ENCODE peak calls at places on chromosomes 16 and 17, in ten cellular contexts. One of them, this sample, is unnamed.

GRCh38 chr16:88926374-88926990 is 50.5 kb downstream of the CBFA2T3 start:
- DNase-seq in Peyer's patch: no peak
- DNase-seq in CD8-positive, alpha-beta T cell: no peak
- DNase-seq in WTC11: no peak
- DNase-seq in hepatocyte: no peak
- DNase-seq in IMR-90: no peak
- DNase-seq in colonic mucosa: no peak
- DNase-seq in BJ: no peak
- DNase-seq in pancreas: no peak
- DNase-seq in mucosa of descending colon: no peak
- DNase-seq in this sample: no peak

GRCh38 chr17:909642-910323 is 69.8 kb downstream of the NXN start:
- DNase-seq in Peyer's patch: peak
- DNase-seq in CD8-positive, alpha-beta T cell: no peak
- DNase-seq in WTC11: no peak
- DNase-seq in hepatocyte: no peak
- DNase-seq in IMR-90: no peak
- DNase-seq in colonic mucosa: no peak
- DNase-seq in BJ: no peak
- DNase-seq in pancreas: no peak
- DNase-seq in mucosa of descending colon: no peak
- DNase-seq in this sample: no peak

GRCh38 chr16:54792811-54793210 is 137.9 kb upstream of the IRX5 start:
- DNase-seq in Peyer's patch: no peak
- DNase-seq in CD8-positive, alpha-beta T cell: no peak
- DNase-seq in WTC11: no peak
- DNase-seq in hepatocyte: no peak
- DNase-seq in IMR-90: no peak
- DNase-seq in colonic mucosa: no peak
- DNase-seq in BJ: no peak
- DNase-seq in pancreas: no peak
- DNase-seq in mucosa of descending colon: no peak
- DNase-seq in this sample: no peak

GRCh38 chr17:81586096-81586495 is 33.9 kb upstream of the FAAP100 start:
- DNase-seq in Peyer's patch: no peak
- DNase-seq in CD8-positive, alpha-beta T cell: no peak
- DNase-seq in WTC11: no peak
- DNase-seq in hepatocyte: no peak
- DNase-seq in IMR-90: no peak
- DNase-seq in colonic mucosa: no peak
- DNase-seq in BJ: no peak
- DNase-seq in pancreas: no peak
- DNase-seq in mucosa of descending colon: no peak
- DNase-seq in this sample: no peak

GRCh38 chr17:81432873-81433451 is 37.7 kb downstream of the BAHCC1 start:
- DNase-seq in Peyer's patch: no peak
- DNase-seq in CD8-positive, alpha-beta T cell: no peak
- DNase-seq in WTC11: no peak
- DNase-seq in hepatocyte: no peak
- DNase-seq in IMR-90: no peak
- DNase-seq in colonic mucosa: peak
- DNase-seq in BJ: no peak
- DNase-seq in pancreas: peak
- DNase-seq in mucosa of descending colon: no peak
- DNase-seq in this sample: no peak

GRCh38 chr17:62666061-62666800 is 38.8 kb downstream of the MRC2 start:
- DNase-seq in Peyer's patch: no peak
- DNase-seq in CD8-positive, alpha-beta T cell: no peak
- DNase-seq in WTC11: no peak
- DNase-seq in hepatocyte: no peak
- DNase-seq in IMR-90: no peak
- DNase-seq in colonic mucosa: no peak
- DNase-seq in BJ: no peak
- DNase-seq in pancreas: no peak
- DNase-seq in mucosa of descending colon: no peak
- DNase-seq in this sample: no peak

GRCh38 chr17:57158795-57159194 is 73.7 kb downstream of the AKAP1 start:
- DNase-seq in Peyer's patch: no peak
- DNase-seq in CD8-positive, alpha-beta T cell: no peak
- DNase-seq in WTC11: no peak
- DNase-seq in hepatocyte: no peak
- DNase-seq in IMR-90: no peak
- DNase-seq in colonic mucosa: no peak
- DNase-seq in BJ: no peak
- DNase-seq in pancreas: no peak
- DNase-seq in mucosa of descending colon: no peak
- DNase-seq in this sample: no peak

GRCh38 chr16:82995286-82995926 is 368.6 kb downstream of the CDH13 start:
- DNase-seq in Peyer's patch: peak
- DNase-seq in CD8-positive, alpha-beta T cell: no peak
- DNase-seq in WTC11: no peak
- DNase-seq in hepatocyte: no peak
- DNase-seq in IMR-90: no peak
- DNase-seq in colonic mucosa: peak
- DNase-seq in BJ: no peak
- DNase-seq in pancreas: no peak
- DNase-seq in mucosa of descending colon: no peak
- DNase-seq in this sample: no peak

GRCh38 chr16:590875-591200 is 972 bp downstream of the RAB40C start:
- DNase-seq in Peyer's patch: no peak
- DNase-seq in CD8-positive, alpha-beta T cell: no peak
- DNase-seq in WTC11: no peak
- DNase-seq in hepatocyte: no peak
- DNase-seq in IMR-90: no peak
- DNase-seq in colonic mucosa: no peak
- DNase-seq in BJ: no peak
- DNase-seq in pancreas: no peak
- DNase-seq in mucosa of descending colon: no peak
- DNase-seq in this sample: no peak

GRCh38 chr17:50354776-50355175 is 8.8 kb downstream of the XYLT2 start:
- DNase-seq in Peyer's patch: peak
- DNase-seq in CD8-positive, alpha-beta T cell: no peak
- DNase-seq in WTC11: no peak
- DNase-seq in hepatocyte: peak
- DNase-seq in IMR-90: no peak
- DNase-seq in colonic mucosa: no peak
- DNase-seq in BJ: no peak
- DNase-seq in pancreas: no peak
- DNase-seq in mucosa of descending colon: no peak
- DNase-seq in this sample: no peak

GRCh38 chr16:8950580-8951077 is 13.1 kb downstream of the USP7 start:
- DNase-seq in Peyer's patch: no peak
- DNase-seq in CD8-positive, alpha-beta T cell: no peak
- DNase-seq in WTC11: no peak
- DNase-seq in hepatocyte: no peak
- DNase-seq in IMR-90: peak
- DNase-seq in colonic mucosa: no peak
- DNase-seq in BJ: no peak
- DNase-seq in pancreas: no peak
- DNase-seq in mucosa of descending colon: no peak
- DNase-seq in this sample: no peak

DNA sequence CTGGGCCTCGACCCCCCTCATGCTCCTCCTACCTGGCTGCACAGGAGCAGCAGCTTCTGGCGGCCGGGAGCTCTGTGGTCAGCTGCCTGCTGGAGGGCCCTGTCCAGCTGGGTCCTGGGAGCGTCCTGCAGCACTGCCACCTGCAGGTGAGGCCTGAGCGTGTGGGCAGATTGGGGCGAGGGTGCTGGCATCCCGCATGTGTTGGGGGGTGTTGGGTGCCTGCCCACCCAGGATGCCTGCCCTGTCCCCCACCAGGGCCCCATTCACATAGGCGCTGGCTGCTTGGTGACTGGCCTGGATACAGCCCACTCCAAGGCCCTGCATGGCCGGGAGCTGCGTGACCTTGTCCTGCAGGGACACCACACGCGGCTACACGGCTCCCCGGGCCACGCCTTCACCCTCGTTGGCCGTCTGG is 16.5 kb downstream of the FCSK start:
- DNase-seq in Peyer's patch: no peak
- DNase-seq in CD8-positive, alpha-beta T cell: no peak
- DNase-seq in WTC11: peak
- DNase-seq in hepatocyte: peak
- DNase-seq in IMR-90: peak
- DNase-seq in colonic mucosa: no peak
- DNase-seq in BJ: no peak
- DNase-seq in pancreas: peak
- DNase-seq in mucosa of descending colon: peak
- DNase-seq in this sample: no peak
- TF ChIP-seq CTCF in Peyer's patch: peak
- TF ChIP-seq CTCF in CD8-positive, alpha-beta T cell: no peak
- TF ChIP-seq CTCF in WTC11: no peak
- TF ChIP-seq CTCF in hepatocyte: peak
- TF ChIP-seq CTCF in IMR-90: peak
- TF ChIP-seq CTCF in colonic mucosa: peak
- TF ChIP-seq CTCF in BJ: peak
- TF ChIP-seq CTCF in pancreas: no peak
- TF ChIP-seq CTCF in mucosa of descending colon: no peak
- TF ChIP-seq CTCF in this sample: no peak

GRCh38 chr17:39820541-39820940 is 43.6 kb downstream of the IKZF3 start:
- DNase-seq in Peyer's patch: no peak
- DNase-seq in CD8-positive, alpha-beta T cell: no peak
- DNase-seq in WTC11: no peak
- DNase-seq in hepatocyte: no peak
- DNase-seq in IMR-90: no peak
- DNase-seq in colonic mucosa: no peak
- DNase-seq in BJ: no peak
- DNase-seq in pancreas: no peak
- DNase-seq in mucosa of descending colon: no peak
- DNase-seq in this sample: no peak
- TF ChIP-seq CTCF in Peyer's patch: no peak
- TF ChIP-seq CTCF in CD8-positive, alpha-beta T cell: no peak
- TF ChIP-seq CTCF in WTC11: no peak
- TF ChIP-seq CTCF in hepatocyte: no peak
- TF ChIP-seq CTCF in IMR-90: no peak
- TF ChIP-seq CTCF in colonic mucosa: no peak
- TF ChIP-seq CTCF in BJ: no peak
- TF ChIP-seq CTCF in pancreas: no peak
- TF ChIP-seq CTCF in mucosa of descending colon: no peak
- TF ChIP-seq CTCF in this sample: no peak

DNA sequence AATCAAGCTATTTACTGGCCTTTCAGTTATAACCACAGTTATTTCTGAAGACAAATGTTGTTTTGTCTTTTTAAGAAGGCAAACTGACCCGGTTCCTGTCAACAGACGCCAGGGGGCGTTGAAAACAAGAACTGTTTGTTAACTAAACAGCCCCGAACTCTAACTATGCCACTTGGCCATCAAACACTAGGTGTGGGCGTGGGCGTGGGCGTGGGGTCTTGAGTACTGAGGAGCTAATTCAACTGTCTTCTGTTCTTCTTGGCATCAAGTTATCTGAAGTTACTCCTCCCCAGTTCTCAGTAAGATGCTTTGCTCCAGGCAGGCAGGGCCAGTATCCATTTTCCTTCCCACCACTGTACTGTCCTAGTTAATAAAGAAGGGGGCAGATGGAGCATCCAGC is 63.3 kb upstream of the MTMR4 start:
- DNase-seq in Peyer's patch: peak
- DNase-seq in CD8-positive, alpha-beta T cell: no peak
- DNase-seq in WTC11: peak
- DNase-seq in hepatocyte: peak
- DNase-seq in IMR-90: peak
- DNase-seq in colonic mucosa: peak
- DNase-seq in BJ: no peak
- DNase-seq in pancreas: peak
- DNase-seq in mucosa of descending colon: peak
- DNase-seq in this sample: peak
- TF ChIP-seq CTCF in Peyer's patch: peak
- TF ChIP-seq CTCF in CD8-positive, alpha-beta T cell: peak
- TF ChIP-seq CTCF in WTC11: peak
- TF ChIP-seq CTCF in hepatocyte: peak
- TF ChIP-seq CTCF in IMR-90: peak
- TF ChIP-seq CTCF in colonic mucosa: no peak
- TF ChIP-seq CTCF in BJ: peak
- TF ChIP-seq CTCF in pancreas: peak
- TF ChIP-seq CTCF in mucosa of descending colon: peak
- TF ChIP-seq CTCF in this sample: no peak

GRCh38 chr16:85903576-85903975 is 4.6 kb downstream of the IRF8 start:
- DNase-seq in Peyer's patch: peak
- DNase-seq in CD8-positive, alpha-beta T cell: no peak
- DNase-seq in WTC11: no peak
- DNase-seq in hepatocyte: no peak
- DNase-seq in IMR-90: no peak
- DNase-seq in colonic mucosa: no peak
- DNase-seq in BJ: no peak
- DNase-seq in pancreas: no peak
- DNase-seq in mucosa of descending colon: no peak
- DNase-seq in this sample: peak

GRCh38 chr16:85901110-85901509 is 2.1 kb downstream of the IRF8 start:
- DNase-seq in Peyer's patch: peak
- DNase-seq in CD8-positive, alpha-beta T cell: no peak
- DNase-seq in WTC11: no peak
- DNase-seq in hepatocyte: no peak
- DNase-seq in IMR-90: no peak
- DNase-seq in colonic mucosa: no peak
- DNase-seq in BJ: no peak
- DNase-seq in pancreas: no peak
- DNase-seq in mucosa of descending colon: no peak
- DNase-seq in this sample: no peak

GRCh38 chr16:85900031-85900792 is 1.2 kb downstream of the IRF8 start:
- DNase-seq in Peyer's patch: peak
- DNase-seq in CD8-positive, alpha-beta T cell: no peak
- DNase-seq in WTC11: no peak
- DNase-seq in hepatocyte: no peak
- DNase-seq in IMR-90: no peak
- DNase-seq in colonic mucosa: peak
- DNase-seq in BJ: no peak
- DNase-seq in pancreas: no peak
- DNase-seq in mucosa of descending colon: peak
- DNase-seq in this sample: no peak

GRCh38 chr16:85902366-85903155 is 3.6 kb downstream of the IRF8 start:
- DNase-seq in Peyer's patch: peak
- DNase-seq in CD8-positive, alpha-beta T cell: peak
- DNase-seq in WTC11: no peak
- DNase-seq in hepatocyte: no peak
- DNase-seq in IMR-90: no peak
- DNase-seq in colonic mucosa: no peak
- DNase-seq in BJ: no peak
- DNase-seq in pancreas: peak
- DNase-seq in mucosa of descending colon: no peak
- DNase-seq in this sample: peak

DNA sequence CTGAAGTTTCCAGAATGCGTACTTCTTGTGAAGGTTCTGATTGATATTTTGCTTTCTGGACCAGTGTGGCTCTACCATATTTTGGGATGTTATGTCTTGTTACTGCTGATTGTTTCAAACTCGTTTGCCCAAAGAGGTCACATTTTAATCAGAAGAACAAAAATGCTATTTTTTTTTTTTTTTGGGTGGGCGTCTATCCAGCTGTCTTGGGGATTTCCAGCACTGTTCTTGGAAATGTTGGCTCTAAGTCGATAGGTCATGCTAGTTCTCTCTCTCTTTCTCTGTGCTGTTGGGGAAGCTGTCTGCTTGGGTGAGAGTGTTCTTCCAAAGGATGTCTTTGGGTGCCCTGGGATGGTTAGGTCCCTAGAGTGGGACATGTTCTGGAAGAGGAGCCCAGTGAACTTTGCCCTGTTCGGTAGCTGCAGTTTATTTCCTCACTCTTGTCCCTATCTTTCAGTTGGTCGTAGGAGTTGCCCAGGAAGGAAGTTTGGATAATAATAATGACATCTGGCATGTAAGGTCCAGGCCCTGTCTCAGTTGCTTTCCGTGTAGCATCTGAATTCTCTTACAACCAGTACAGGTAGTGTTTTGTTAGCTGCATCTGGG is 2.9 kb downstream of the IRF8 start:
- DNase-seq in Peyer's patch: no peak
- DNase-seq in CD8-positive, alpha-beta T cell: no peak
- DNase-seq in WTC11: no peak
- DNase-seq in hepatocyte: no peak
- DNase-seq in IMR-90: no peak
- DNase-seq in colonic mucosa: no peak
- DNase-seq in BJ: no peak
- DNase-seq in pancreas: no peak
- DNase-seq in mucosa of descending colon: no peak
- DNase-seq in this sample: no peak
- TF ChIP-seq CTCF in Peyer's patch: no peak
- TF ChIP-seq CTCF in CD8-positive, alpha-beta T cell: no peak
- TF ChIP-seq CTCF in WTC11: no peak
- TF ChIP-seq CTCF in hepatocyte: no peak
- TF ChIP-seq CTCF in IMR-90: no peak
- TF ChIP-seq CTCF in colonic mucosa: no peak
- TF ChIP-seq CTCF in BJ: no peak
- TF ChIP-seq CTCF in pancreas: no peak
- TF ChIP-seq CTCF in mucosa of descending colon: no peak
- TF ChIP-seq CTCF in this sample: no peak

This sample was measured in activated B cell treated with CpG ODN at 0.5 μM for 24 hours.